ENCODE peak calls at places on chromosome 6, in seven cellular contexts. Z is GM20000, F is B cell, G is colonic mucosa, X is fibroblast of mammary gland, O is body of pancreas, A is adrenal gland. L is an unnamed sample.
A peak's percentile ranks its signal among the peaks of the same experiment; 100 is the strongest.

GRCh38 chr6:33686981-33687975 is 24.2 kb downstream of the UQCC2 start:
- DNase-seq in Z (no peak), F (no peak), G (no peak), X (no peak), O (no peak), A (no peak), L (no peak)

GRCh38 chr6:150231456-150231855 is 88.6 kb downstream of the PPP1R14C start:
- DNase-seq in Z (no peak), F (no peak), G (no peak), X (peak; percentile 37), O (no peak), A (no peak), L (no peak)

GRCh38 chr6:130761286-130761685 is 65.9 kb upstream of the SMLR1 start:
- DNase-seq in Z (no peak), F (no peak), G (no peak), X (no peak), O (no peak), A (no peak), L (no peak)

GRCh38 chr6:12137480-12137879 is 125.4 kb downstream of the HIVEP1 start:
- DNase-seq in Z (no peak), F (no peak), G (peak; percentile 31), X (peak; percentile 89), O (peak; percentile 75), A (peak; percentile 83), L (no peak)

GRCh38 chr6:148520109-148520841 is 177.6 kb downstream of the SASH1 start:
- DNase-seq in Z (peak; percentile 73), F (peak; percentile 78), G (no peak), X (peak; percentile 40), O (no peak), A (no peak), L (peak; percentile 83)

GRCh38 chr6:7673063-7673536 is 52.8 kb upstream of the BMP6 start:
- DNase-seq in Z (no peak), F (no peak), G (peak; percentile 72), X (peak; percentile 77), O (peak; percentile 10), A (no peak), L (no peak)

GRCh38 chr6:7119272-7119801 is 11.6 kb downstream of the RREB1 start:
- DNase-seq in Z (no peak), F (no peak), G (no peak), X (no peak), O (no peak), A (no peak), L (no peak)

GRCh38 chr6:22071655-22072054 is 225.2 kb downstream of the PRL start:
- DNase-seq in Z (no peak), F (no peak), G (peak; percentile 20), X (peak; percentile 40), O (peak; percentile 45), A (peak; percentile 28), L (no peak)

GRCh38 chr6:20919677-20920385 is 385.6 kb downstream of the CDKAL1 start:
- DNase-seq in Z (peak; percentile 48), F (no peak), G (no peak), X (peak; percentile 73), O (no peak), A (no peak), L (peak; percentile 49)

GRCh38 chr6:121187833-121188200 is 146.5 kb downstream of the TBC1D32 start:
- DNase-seq in Z (no peak), F (no peak), G (no peak), X (no peak), O (no peak), A (no peak), L (no peak)

GRCh38 chr6:16765235-16765634 is 4.0 kb upstream of the ATXN1 start:
- DNase-seq in Z (no peak), F (no peak), G (no peak), X (no peak), O (no peak), A (no peak), L (no peak)

GRCh38 chr6:16762265-16762546 is 946 bp upstream of the ATXN1 start:
- DNase-seq in Z (peak; percentile 54), F (peak; percentile 62), G (no peak), X (peak; percentile 27), O (no peak), A (no peak), L (peak; percentile 58)

GRCh38 chr6:16762547-16763477 is 1.6 kb upstream of the ATXN1 start:
- DNase-seq in Z (peak; percentile 81), F (peak; percentile 69), G (peak; percentile 77), X (peak; percentile 97), O (peak; percentile 67), A (peak; percentile 57), L (peak; percentile 68)

GRCh38 chr6:16766043-16766521 is 4.8 kb upstream of the ATXN1 start:
- DNase-seq in Z (peak; percentile 23), F (no peak), G (no peak), X (peak; percentile 93), O (no peak), A (no peak), L (no peak)

GRCh38 chr6:16764188-16764950 is 3.1 kb upstream of the ATXN1 start:
- DNase-seq in Z (peak; percentile 23), F (peak; percentile 9), G (no peak), X (peak; percentile 65), O (no peak), A (no peak), L (no peak)
- TF ChIP-seq CTCF in Z (no peak), F (peak; percentile 43), G (no peak), X (peak; percentile 45), O (peak; percentile 37), A (no peak), L (no peak)

GRCh38 chr6:124963416-124964083 is 1.3 kb downstream of the RNF217 start:
- DNase-seq in Z (peak; percentile 15), F (no peak), G (no peak), X (peak; percentile 49), O (no peak), A (no peak), L (no peak)

GRCh38 chr6:124964084-124964763 is 2.0 kb downstream of the RNF217 start:
- DNase-seq in Z (no peak), F (no peak), G (peak; percentile 69), X (peak; percentile 90), O (peak; percentile 43), A (peak; percentile 76), L (no peak)

GRCh38 chr6:124961468-124961783 is 811 bp upstream of the RNF217 start:
- DNase-seq in Z (no peak), F (no peak), G (no peak), X (no peak), O (no peak), A (no peak), L (no peak)

GRCh38 chr6:124961784-124962611 is at the start of gene RNF217:
- DNase-seq in Z (peak; percentile 45), F (no peak), G (peak; percentile 57), X (peak; percentile 57), O (peak; percentile 59), A (peak; percentile 67), L (peak; percentile 31)

GRCh38 chr6:124962617-124963415 is 579 bp downstream of the RNF217 start:
- DNase-seq in Z (peak; percentile 28), F (no peak), G (peak; percentile 62), X (no peak), O (peak; percentile 37), A (peak; percentile 45), L (peak; percentile 30)
- TF ChIP-seq CTCF in Z (no peak), F (no peak), G (no peak), X (no peak), O (no peak), A (no peak), L (no peak)

GRCh38 chr6:97068211-97068610 is 143.7 kb downstream of the KLHL32 start:
- DNase-seq in Z (no peak), F (peak; percentile 18), G (no peak), X (peak; percentile 54), O (no peak), A (no peak), L (no peak)
- TF ChIP-seq CTCF in Z (peak; percentile 31), F (peak; percentile 64), G (peak; percentile 30), X (peak; percentile 47), O (peak; percentile 31), A (peak; percentile 45), L (peak; percentile 38)

DNA sequence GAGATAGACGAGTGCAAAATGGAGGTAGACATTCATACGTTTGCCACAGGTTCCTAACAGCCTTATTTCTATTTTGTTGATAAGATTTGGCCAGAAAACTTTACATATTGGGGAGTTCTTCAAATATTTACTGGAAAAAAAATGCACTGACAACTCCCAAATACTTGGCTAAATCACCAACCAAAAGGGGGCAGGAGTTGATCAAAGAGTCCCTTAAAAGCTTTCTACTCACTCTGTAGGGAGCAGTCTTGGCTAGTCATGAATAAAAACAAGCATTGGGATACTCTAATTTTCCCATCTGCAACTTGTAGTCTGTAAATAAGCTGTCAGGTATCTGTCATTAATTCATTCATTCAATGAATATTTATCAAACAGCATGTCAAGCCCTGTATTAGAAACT is 18.4 kb downstream of the TENT5A start:
- DNase-seq in Z (no peak), F (no peak), G (no peak), X (no peak), O (no peak), A (no peak), L (no peak)
- TF ChIP-seq CTCF in Z (no peak), F (no peak), G (no peak), X (peak; percentile 23), O (peak; percentile 17), A (no peak), L (peak; percentile 22)

GRCh38 chr6:14732226-14732844 is 513.5 kb upstream of the JARID2 start:
- DNase-seq in Z (no peak), F (no peak), G (no peak), X (no peak), O (no peak), A (no peak), L (no peak)
- TF ChIP-seq CTCF in Z (no peak), F (no peak), G (no peak), X (no peak), O (no peak), A (no peak), L (no peak)

GRCh38 chr6:77124604-77125003 is 338.7 kb downstream of the HTR1B start:
- DNase-seq in Z (no peak), F (no peak), G (no peak), X (peak; percentile 2), O (no peak), A (no peak), L (no peak)
- TF ChIP-seq CTCF in Z (no peak), F (no peak), G (no peak), X (peak; percentile 11), O (peak; percentile 14), A (no peak), L (no peak)

DNA sequence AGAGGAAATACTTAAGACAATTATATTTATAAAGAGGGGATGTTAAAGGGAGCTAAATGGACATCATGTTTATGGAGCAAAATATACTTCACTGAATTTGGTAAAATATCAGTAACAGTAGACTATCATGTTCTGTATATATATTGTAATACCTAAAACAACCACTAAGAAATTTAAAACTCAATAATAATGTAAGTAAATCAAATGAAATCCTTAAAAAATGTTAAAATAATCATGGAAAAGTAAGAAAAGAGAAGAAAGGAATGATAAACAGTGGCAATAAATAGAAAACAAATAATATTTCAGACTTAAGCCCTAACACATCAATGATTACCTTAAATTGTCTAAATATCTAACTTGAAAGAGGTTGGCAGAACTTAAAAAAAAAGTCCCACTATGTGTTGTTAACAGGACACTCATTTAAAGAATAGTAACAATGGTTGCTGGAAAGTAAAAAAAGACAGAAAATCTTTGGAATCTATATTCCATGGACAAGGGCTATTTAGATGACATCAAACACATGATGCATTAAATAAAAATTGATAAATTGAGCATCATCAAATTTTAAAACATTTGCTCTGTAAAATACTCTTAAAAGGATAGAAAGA is 842.2 kb upstream of the MAP3K7 start:
- DNase-seq in Z (no peak), F (no peak), G (no peak), X (no peak), O (no peak), A (no peak), L (no peak)
- TF ChIP-seq CTCF in Z (no peak), F (no peak), G (no peak), X (no peak), O (no peak), A (no peak), L (no peak)

GRCh38 chr6:99333068-99333467 is 16.4 kb downstream of the FAXC start:
- DNase-seq in Z (peak; percentile 86), F (no peak), G (no peak), X (no peak), O (no peak), A (no peak), L (peak; percentile 67)
- TF ChIP-seq CTCF in Z (no peak), F (no peak), G (no peak), X (no peak), O (no peak), A (no peak), L (no peak)